ENCODE peak calls at places on chromosomes 2 and 18, in ten cellular contexts. H, D, P, B, Q, K, F, U, M and A are unnamed samples.

GRCh38 chr2:33810046-33810835 is 211.1 kb upstream of the FAM98A start:
- DNase-seq in H (no peak), U (peak), M (no peak), D (peak), P (no peak), F (no peak), K (no peak), B (no peak), Q (no peak), A (no peak)

GRCh38 chr2:73176205-73176880 is 26.0 kb upstream of the NOTO start:
- DNase-seq in U (no peak), F (no peak), H (peak), Q (no peak), P (no peak), D (no peak), B (peak), K (no peak), M (no peak), A (no peak)

GRCh38 chr2:187842978-187843847 is 289.0 kb upstream of the TFPI start:
- DNase-seq in U (peak), D (peak), B (no peak), Q (peak), K (no peak), P (no peak), F (peak), M (no peak), H (no peak), A (no peak)

GRCh38 chr2:205407984-205408383 is 274.3 kb upstream of the NRP2 start:
- DNase-seq in H (no peak), M (no peak), Q (no peak), U (no peak), D (no peak), K (no peak), P (no peak), F (no peak), B (no peak), A (no peak)

GRCh38 chr2:217349251-217349650 is 489.4 kb upstream of the TNP1 start:
- DNase-seq in K (no peak), H (no peak), U (no peak), M (no peak), P (no peak), B (no peak), F (no peak), Q (no peak), D (no peak), A (no peak)

GRCh38 chr2:207930747-207931146 is 94.6 kb downstream of the PLEKHM3 start:
- DNase-seq in K (no peak), Q (no peak), B (no peak), D (peak), M (no peak), F (no peak), H (no peak), P (no peak), U (no peak), A (no peak)

GRCh38 chr2:28084564-28084963 is 194.0 kb downstream of the BABAM2 start:
- DNase-seq in P (no peak), U (no peak), F (no peak), H (no peak), K (no peak), D (no peak), M (no peak), B (no peak), Q (no peak), A (no peak)

GRCh38 chr2:49490710-49491109 is 336.4 kb upstream of the FSHR start:
- DNase-seq in D (no peak), B (peak), U (peak), K (no peak), Q (peak), H (peak), F (peak), M (no peak), P (peak), A (no peak)

GRCh38 chr18:45782662-45783061 is 42.8 kb upstream of the SIGLEC15 start:
- DNase-seq in K (no peak), B (no peak), Q (no peak), F (no peak), H (no peak), P (no peak), D (no peak), M (no peak), U (no peak), A (no peak)

GRCh38 chr2:15770606-15771005 is 169.7 kb upstream of the MYCN start:
- DNase-seq in M (no peak), B (no peak), P (no peak), U (no peak), H (no peak), F (no peak), D (no peak), K (no peak), Q (no peak), A (no peak)